ENCODE peak calls at places on chromosome X, in four cellular contexts. X is left ventricle myocardium inferior, N is AG04449, T is foreskin fibroblast. G is an unnamed sample.

GRCh38 chrX:76407795-76408194 is 19.7 kb upstream of the MAGEE1 start:
- DNase-seq in N (no peak), X (no peak), T (no peak), G (no peak)

GRCh38 chrX:100928660-100929613 is at the start of gene XKRX:
- DNase-seq in X (peak; percentile 20), T (peak; percentile 60), N (no peak), G (no peak)

GRCh38 chrX:102067966-102068723 is 57.3 kb upstream of the TCEAL2 start:
- DNase-seq in N (no peak), T (peak; percentile 18), X (no peak), G (peak; percentile 32)

GRCh38 chrX:118522230-118522926 is 26.8 kb downstream of the DOCK11 start:
- DNase-seq in T (peak; percentile 9), X (no peak), N (no peak), G (no peak)

GRCh38 chrX:130280901-130281300 is 12.2 kb upstream of the ZNF280C start:
- DNase-seq in N (no peak), X (no peak), T (no peak), G (no peak)

GRCh38 chrX:29145316-29145715 is 558.1 kb downstream of the IL1RAPL1 start:
- DNase-seq in T (no peak), N (no peak), X (no peak), G (no peak)

GRCh38 chrX:11760958-11761357 is 2.9 kb downstream of the MSL3 start:
- DNase-seq in N (no peak), T (no peak), X (no peak), G (no peak)

GRCh38 chrX:13009256-13009655 is 34.3 kb downstream of the TMSB4X start:
- DNase-seq in N (no peak), X (no peak), T (no peak), G (no peak)

GRCh38 chrX:150602743-150603142 is 34.3 kb downstream of the MTM1 start:
- DNase-seq in N (no peak), X (no peak), T (no peak), G (no peak)

GRCh38 chrX:104750146-104750699 is 184.2 kb downstream of the IL1RAPL2 start:
- DNase-seq in T (no peak), N (no peak), X (no peak), G (no peak)

GRCh38 chrX:11870789-11871188 is 112.8 kb downstream of the MSL3 start:
- DNase-seq in T (no peak), X (no peak), N (no peak), G (no peak)

GRCh38 chrX:1486749-1487361 is 34.1 kb upstream of the ASMTL start:
- DNase-seq in T (no peak), N (no peak), X (peak; percentile 59), G (no peak)

GRCh38 chrX:1484638-1485019 is 31.9 kb upstream of the ASMTL start:
- DNase-seq in T (no peak), N (no peak), X (no peak), G (no peak)

GRCh38 chrX:1483843-1484637 is 31.3 kb upstream of the ASMTL start:
- DNase-seq in T (no peak), X (no peak), N (no peak), G (no peak)

GRCh38 chrX:1486177-1486576 is 33.5 kb upstream of the ASMTL start:
- DNase-seq in X (no peak), T (no peak), N (no peak), G (no peak)

GRCh38 chrX:1485033-1485432 is 32.3 kb upstream of the ASMTL start:
- DNase-seq in T (no peak), X (no peak), N (no peak), G (no peak)
- H3K4me3 ChIP-seq in T (no peak overlapping the region), X (no peak overlapping the region), N (no peak overlapping the region), G (no peak overlapping the region)

GRCh38 chrX:154334496-154334895 is 38.9 kb downstream of the TKTL1 start:
- DNase-seq in X (no peak), T (no peak), N (no peak), G (no peak)
- H3K4me3 ChIP-seq in X (no peak overlapping the region), T (no peak overlapping the region), N (no peak overlapping the region), G (no peak overlapping the region)

GRCh38 chrX:40004916-40005289 is 92.9 kb downstream of the BCOR start:
- DNase-seq in N (no peak), X (no peak), T (no peak), G (no peak)
- H3K4me3 ChIP-seq in N (no peak overlapping the region), X (peak overlapping the region; percentile 50), T (no peak overlapping the region), G (no peak overlapping the region)

GRCh38 chrX:124208675-124209074 is 123.8 kb upstream of the TEX13D start:
- DNase-seq in N (no peak), X (no peak), T (no peak), G (peak; percentile 88)
- H3K4me3 ChIP-seq in N (no peak overlapping the region), X (no peak overlapping the region), T (no peak overlapping the region), G (no peak overlapping the region)

GRCh38 chrX:8034058-8034457 is 106.8 kb upstream of the PNPLA4 start:
- DNase-seq in X (no peak), N (no peak), T (no peak), G (no peak)
- H3K4me3 ChIP-seq in X (no peak overlapping the region), N (no peak overlapping the region), T (no peak overlapping the region), G (no peak overlapping the region)

G was measured in NB4.